ENCODE peak calls at places on chromosomes 3 and 15, in eight cellular contexts. X is stimulated activated naive CD4-positive, alpha-beta T cell; V is neural progenitor cell; L is activated naive CD4-positive, alpha-beta T cell treated with anti-CD3 and anti-CD28 coated beads, Interleukin-2, amount 10 ng/mL, durations not matched to agents 7 days and 5 days; T is fibroblast of lung; S is CD8-positive, alpha-beta memory T cell; W is iris pigment epithelial cell; I is posterior vena cava. U is an unnamed sample.

GRCh38 chr3:50639055-50639494 is 22.1 kb downstream of the MAPKAPK3 start:
- DNase-seq in S (no peak), L (no peak), I (no peak), T (peak), V (no peak), W (peak), X (no peak), U (no peak)

GRCh38 chr3:120497813-120498212 is 47.0 kb upstream of the FSTL1 start:
- DNase-seq in I (no peak), T (peak), W (peak), L (no peak), S (no peak), V (no peak), X (no peak), U (no peak)

GRCh38 chr3:71444028-71444860 is 139.3 kb downstream of the FOXP1 start:
- DNase-seq in W (peak), T (peak), S (peak), L (peak), I (peak), X (peak), V (no peak), U (no peak)

GRCh38 chr3:191136347-191136746 is 62.7 kb upstream of the OSTN start:
- DNase-seq in S (no peak), V (no peak), X (no peak), I (no peak), L (no peak), W (peak), T (peak), U (peak)

GRCh38 chr15:85623648-85624047 is 171.1 kb downstream of the KLHL25 start:
- DNase-seq in X (no peak), W (no peak), L (no peak), V (no peak), I (no peak), T (peak), S (no peak), U (no peak)

GRCh38 chr15:40917585-40917984 is 11.6 kb upstream of the DLL4 start:
- DNase-seq in S (no peak), V (peak), X (no peak), L (no peak), I (no peak), W (no peak), T (no peak), U (no peak)

GRCh38 chr15:85581495-85581894 is 201.1 kb downstream of the AKAP13 start:
- DNase-seq in X (peak), V (no peak), L (peak), T (no peak), S (peak), W (no peak), I (peak), U (no peak)

GRCh38 chr15:80207887-80208286 is 44.1 kb downstream of the CTXND1 start:
- DNase-seq in V (no peak), T (no peak), S (no peak), W (peak), L (no peak), I (no peak), X (no peak), U (no peak)

GRCh38 chr15:81054236-81054635 is 53.5 kb downstream of the TLNRD1 start:
- DNase-seq in I (no peak), W (no peak), L (no peak), T (peak), X (no peak), S (no peak), V (no peak), U (no peak)

GRCh38 chr3:105842943-105843342 is 25.9 kb downstream of the CBLB start:
- DNase-seq in X (no peak), L (no peak), S (no peak), I (no peak), T (peak), W (peak), V (no peak), U (no peak)

GRCh38 chr3:32502089-32502943 is at the start of gene CMTM6:
- DNase-seq in I (peak), L (peak), S (peak), T (peak), W (peak), V (peak), X (peak), U (peak)

GRCh38 chr3:45976191-45977091 is 19.2 kb downstream of the FYCO1 start:
- DNase-seq in L (peak), W (no peak), V (no peak), S (peak), X (no peak), I (no peak), T (no peak), U (no peak)

GRCh38 chr15:71052356-71052755 is 62.9 kb upstream of the THSD4 start:
- DNase-seq in X (no peak), L (no peak), V (no peak), S (no peak), W (peak), T (peak), I (no peak), U (no peak)

GRCh38 chr15:69648775-69649735 is 196.4 kb downstream of the RPLP1 start:
- DNase-seq in T (no peak), W (no peak), V (peak), L (no peak), S (no peak), X (no peak), I (no peak), U (no peak)

GRCh38 chr3:113505867-113506266 is 9.1 kb downstream of the SPICE1 start:
- DNase-seq in X (no peak), I (no peak), L (no peak), W (no peak), S (no peak), V (no peak), T (no peak), U (no peak)

GRCh38 chr15:92077353-92078080 is 224.0 kb downstream of the SLCO3A1 start:
- DNase-seq in V (peak), L (peak), T (peak), X (peak), S (peak), W (peak), I (peak), U (peak)

GRCh38 chr15:63392355-63393009 is 10.8 kb upstream of the CA12 start:
- DNase-seq in T (no peak), X (no peak), S (no peak), V (no peak), I (no peak), W (no peak), L (no peak), U (no peak)

GRCh38 chr15:74419432-74419831 is 14.3 kb downstream of the SEMA7A start:
- DNase-seq in T (no peak), X (no peak), L (no peak), V (no peak), S (no peak), W (no peak), I (no peak), U (no peak)

GRCh38 chr3:51389423-51390183 is 1.5 kb upstream of the RBM15B start:
- DNase-seq in W (peak), V (peak), L (peak), X (no peak), I (peak), T (peak), S (peak), U (peak)

GRCh38 chr15:88187195-88187594 is 69.3 kb downstream of the NTRK3 start:
- DNase-seq in S (no peak), I (no peak), V (no peak), L (no peak), T (peak), X (no peak), W (no peak), U (no peak)

GRCh38 chr3:150602426-150603089 is 563 bp upstream of the SELENOT start:
- DNase-seq in W (no peak), L (no peak), T (no peak), X (no peak), V (no peak), I (no peak), S (no peak), U (no peak)

GRCh38 chr3:44348993-44349392 is 10.4 kb downstream of the TCAIM start:
- DNase-seq in V (no peak), X (no peak), I (no peak), S (no peak), W (no peak), L (no peak), T (peak), U (no peak)

GRCh38 chr3:13727890-13728289 is 152.0 kb downstream of the WNT7A start:
- DNase-seq in S (peak), T (no peak), L (no peak), X (no peak), W (no peak), V (no peak), I (no peak), U (no peak)

GRCh38 chr15:51887887-51888592 is 58.6 kb downstream of the TMOD3 start:
- DNase-seq in T (no peak), X (no peak), S (no peak), V (no peak), I (no peak), W (peak), L (no peak), U (no peak)